ENCODE peak calls at places on chromosome 19, in six cellular contexts. W is psoas muscle, F is SK-N-SH, V is A549, P is suprapubic skin, Y is left ventricle myocardium inferior. D is an unnamed sample.

GRCh38 chr19:8567522-8568172 is 9.6 kb downstream of the MYO1F start:
- DNase-seq in W (no peak), F (no peak), V (no peak), P (no peak), Y (peak), D (no peak)

GRCh38 chr19:35556846-35557538 is 6.5 kb downstream of the ATP4A start:
- DNase-seq in W (no peak), F (no peak), V (no peak), P (no peak), Y (no peak), D (no peak)

GRCh38 chr19:18433039-18433691 is 4.8 kb downstream of the ISYNA1 start:
- DNase-seq in W (no peak), F (peak), V (no peak), P (peak), Y (no peak), D (no peak)

GRCh38 chr19:43290568-43291359 is 21.4 kb upstream of the PSG9 start:
- DNase-seq in W (no peak), F (no peak), V (peak), P (no peak), Y (no peak), D (no peak)

GRCh38 chr19:34976611-34977010 is 12.6 kb upstream of the ZNF792 start:
- DNase-seq in W (no peak), F (no peak), V (peak), P (peak), Y (no peak), D (no peak)

GRCh38 chr19:804419-805160 is 7.3 kb downstream of the PTBP1 start:
- DNase-seq in W (peak), F (no peak), V (no peak), P (no peak), Y (no peak), D (no peak)

GRCh38 chr19:4606921-4607678 is 32.2 kb upstream of the TNFAIP8L1 start:
- DNase-seq in W (peak), F (peak), V (no peak), P (no peak), Y (peak), D (no peak)

GRCh38 chr19:30590596-30591229 is 218.5 kb downstream of the ZNF536 start:
- DNase-seq in W (no peak), F (no peak), V (no peak), P (no peak), Y (no peak), D (no peak)

GRCh38 chr19:576768-577438 is 4.5 kb downstream of the BSG start:
- DNase-seq in W (no peak), F (no peak), V (no peak), P (no peak), Y (no peak), D (no peak)

GRCh38 chr19:47073574-47073973 is 25.1 kb upstream of the TMEM160 start:
- DNase-seq in W (no peak), F (no peak), V (no peak), P (no peak), Y (no peak), D (no peak)

GRCh38 chr19:17526922-17527321 is 15.5 kb downstream of the PGLS start:
- DNase-seq in W (no peak), F (no peak), V (no peak), P (no peak), Y (no peak), D (no peak)

GRCh38 chr19:57850553-57851017 is 926 bp downstream of the ZNF587 start:
- DNase-seq in W (no peak), F (peak), V (peak), P (no peak), Y (no peak), D (no peak)

GRCh38 chr19:57830071-57830602 is at the start of gene ZNF587B:
- DNase-seq in W (peak), F (peak), V (peak), P (no peak), Y (peak), D (peak)

GRCh38 chr19:756232-756631 is 5.3 kb downstream of the MISP start:
- DNase-seq in W (no peak), F (peak), V (peak), P (no peak), Y (no peak), D (no peak)

GRCh38 chr19:43636121-43636683 is 3.4 kb downstream of the CADM4 start:
- DNase-seq in W (no peak), F (no peak), V (no peak), P (peak), Y (no peak), D (peak)

GRCh38 chr19:11242864-11243797 is 3.7 kb downstream of the ANGPTL8 start:
- DNase-seq in W (peak), F (peak), V (peak), P (peak), Y (peak), D (peak)

GRCh38 chr19:19547674-19548345 is 9.7 kb downstream of the CILP2 start:
- DNase-seq in W (no peak), F (no peak), V (no peak), P (no peak), Y (peak), D (no peak)

GRCh38 chr19:46725036-46725820 is 8.3 kb upstream of the PRKD2 start:
- DNase-seq in W (no peak), F (no peak), V (no peak), P (no peak), Y (no peak), D (no peak)

GRCh38 chr19:41691268-41691970 is 3.3 kb upstream of the CEACAM7 start:
- DNase-seq in W (no peak), F (peak), V (peak), P (no peak), Y (no peak), D (no peak)

GRCh38 chr19:41871573-41872383 is 5.3 kb upstream of the CD79A start:
- DNase-seq in W (no peak), F (peak), V (peak), P (no peak), Y (peak), D (no peak)

GRCh38 chr19:1069009-1069779 is 2.2 kb downstream of the ARHGAP45 start:
- DNase-seq in W (peak), F (no peak), V (no peak), P (peak), Y (peak), D (peak)

GRCh38 chr19:58304748-58305064 is 471 bp upstream of the ERVK3-1 start:
- DNase-seq in W (no peak), F (no peak), V (no peak), P (no peak), Y (no peak), D (no peak)

GRCh38 chr19:6690160-6690885 is 20.4 kb upstream of the TNFSF14 start:
- DNase-seq in W (no peak), F (no peak), V (no peak), P (no peak), Y (no peak), D (no peak)

GRCh38 chr19:615619-616018 is 17.7 kb downstream of the POLRMT start:
- DNase-seq in W (no peak), F (no peak), V (no peak), P (no peak), Y (no peak), D (no peak)

GRCh38 chr19:42480335-42481095 is 37.8 kb upstream of the CXCL17 start:
- DNase-seq in W (no peak), F (no peak), V (peak), P (no peak), Y (no peak), D (no peak)

GRCh38 chr19:30785728-30786127 is 413.5 kb downstream of the ZNF536 start:
- DNase-seq in W (no peak), F (no peak), V (no peak), P (no peak), Y (no peak), D (no peak)

GRCh38 chr19:46791944-46792343 is 3.5 kb upstream of the SLC1A5 start:
- DNase-seq in W (no peak), F (peak), V (no peak), P (no peak), Y (no peak), D (no peak)

GRCh38 chr19:19997656-19998268 is 41.5 kb downstream of the ZNF682 start:
- DNase-seq in W (peak), F (peak), V (no peak), P (no peak), Y (peak), D (no peak)

GRCh38 chr19:12800873-12801465 is 631 bp downstream of the PRDX2 start:
- DNase-seq in W (peak), F (peak), V (no peak), P (no peak), Y (no peak), D (no peak)

GRCh38 chr19:18157465-18158063 is 4.6 kb downstream of the PIK3R2 start:
- DNase-seq in W (peak), F (peak), V (no peak), P (no peak), Y (no peak), D (peak)

GRCh38 chr19:39052243-39052746 is 19.9 kb upstream of the FBXO27 start:
- DNase-seq in W (peak), F (peak), V (peak), P (no peak), Y (peak), D (peak)

GRCh38 chr19:41398042-41398403 is 405 bp downstream of the BCKDHA start:
- DNase-seq in W (no peak), F (no peak), V (no peak), P (no peak), Y (no peak), D (no peak)

GRCh38 chr19:37303591-37304171 is 67.2 kb upstream of the ZNF527 start:
- DNase-seq in W (no peak), F (peak), V (no peak), P (no peak), Y (no peak), D (no peak)

GRCh38 chr19:34603003-34603402 is 74.0 kb downstream of the SCGB2B2 start:
- DNase-seq in W (no peak), F (no peak), V (no peak), P (no peak), Y (no peak), D (no peak)

GRCh38 chr19:33798701-33799111 is 2.0 kb downstream of the KCTD15 start:
- DNase-seq in W (no peak), F (peak), V (no peak), P (no peak), Y (no peak), D (no peak)

GRCh38 chr19:23415561-23416191 is 20.4 kb upstream of the ZNF91 start:
- DNase-seq in W (no peak), F (peak), V (no peak), P (no peak), Y (peak), D (no peak)

DNA sequence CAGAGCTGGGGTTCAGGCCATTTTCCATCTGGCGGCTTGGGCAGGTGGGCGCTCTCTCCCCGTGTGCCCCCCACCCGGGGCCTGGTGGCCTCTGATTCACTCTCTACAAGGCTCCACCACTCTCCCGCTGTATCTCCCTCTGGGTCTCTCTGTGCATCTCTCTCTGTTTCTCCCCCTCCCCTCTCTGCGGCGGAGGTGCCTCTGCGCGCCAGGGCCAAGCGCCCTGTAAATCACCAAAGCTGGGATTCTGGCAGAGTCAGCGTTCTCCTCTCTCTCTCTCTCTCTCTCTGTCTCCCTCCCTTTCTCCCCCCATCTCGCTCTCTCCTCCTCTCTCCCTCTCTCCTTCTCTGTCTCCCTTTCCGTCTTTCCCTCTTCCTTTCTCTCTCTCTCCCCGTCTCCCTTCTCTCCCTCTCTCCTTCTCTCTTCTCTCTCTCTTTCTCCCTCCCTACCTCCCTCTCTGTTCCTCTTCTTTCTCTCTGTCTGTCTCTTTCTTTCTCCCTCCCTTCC is 3.9 kb downstream of the NFIC start:
- DNase-seq in W (no peak), F (peak), V (no peak), P (no peak), Y (no peak), D (no peak)
- H3K27ac ChIP-seq in W (peak), F (peak), V (peak), P (peak), Y (peak), D (no peak)

DNA sequence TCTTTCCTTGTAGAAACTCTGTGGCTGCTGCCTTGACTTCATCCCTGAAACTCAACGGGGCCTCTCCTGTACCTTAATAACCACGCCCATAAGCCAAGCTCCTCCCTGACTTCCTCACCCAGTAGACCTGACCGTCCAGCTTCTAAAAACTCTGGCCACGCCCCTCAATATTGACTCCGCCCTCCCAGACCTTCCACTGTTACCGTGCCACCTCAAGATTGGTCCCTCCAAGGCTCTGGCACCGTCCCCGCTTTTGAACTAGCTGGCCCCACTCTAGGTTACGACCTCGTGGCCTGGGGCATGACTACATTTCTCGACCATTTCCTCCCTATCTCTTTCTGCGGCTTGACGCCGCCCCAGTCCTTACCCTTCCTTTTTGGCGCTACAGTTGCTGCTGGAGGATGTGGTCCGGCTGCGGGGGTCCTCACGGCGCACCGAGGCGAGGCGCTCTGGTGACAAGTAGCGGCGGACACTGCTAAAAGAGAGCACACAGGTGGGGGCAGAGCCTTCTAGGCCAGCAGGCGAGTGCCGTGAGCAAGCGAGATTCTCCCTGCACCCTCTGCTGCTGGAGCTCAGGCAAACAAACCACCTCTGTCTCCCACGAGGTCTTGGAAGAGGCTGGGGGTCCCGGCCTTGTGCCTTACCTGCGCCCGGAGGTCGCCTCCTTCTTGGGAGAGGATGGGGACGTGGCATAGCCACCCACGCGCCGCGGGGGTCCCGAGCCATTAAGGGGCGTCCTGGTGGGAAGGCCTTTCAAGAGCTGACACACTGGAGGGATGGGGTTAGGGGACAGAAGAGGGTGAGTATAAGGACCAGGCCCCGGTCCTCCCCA is 2.3 kb upstream of the EML2 start:
- DNase-seq in W (peak), F (no peak), V (peak), P (peak), Y (peak), D (peak)
- H3K27ac ChIP-seq in W (peak), F (no peak), V (peak), P (peak), Y (peak), D (peak)

GRCh38 chr19:54337858-54338230 is 1.1 kb downstream of the LILRA4 start:
- DNase-seq in W (no peak), F (no peak), V (no peak), P (no peak), Y (no peak), D (no peak)
- H3K27ac ChIP-seq in W (no peak), F (no peak), V (no peak), P (no peak), Y (no peak), D (no peak)

DNA sequence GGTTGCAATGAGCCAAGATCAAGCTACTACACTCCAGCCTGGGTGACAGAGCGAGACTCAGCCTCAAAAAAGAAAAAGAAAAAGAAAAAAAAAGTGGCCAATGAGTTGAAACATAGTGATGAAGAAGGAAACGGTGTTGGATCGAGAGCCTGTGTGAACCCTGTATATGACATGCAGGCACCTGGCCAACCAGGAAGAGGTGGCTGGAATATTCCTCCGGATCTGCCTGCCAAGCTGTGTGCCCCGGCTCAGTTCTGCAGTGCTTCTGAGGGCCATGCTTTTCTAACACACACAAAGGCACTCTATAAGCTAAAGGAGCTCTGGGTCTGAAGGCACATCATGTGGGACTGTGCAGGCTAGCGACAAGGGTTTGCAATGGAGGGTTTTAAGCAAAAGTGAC is 3.7 kb upstream of the ZNF444 start:
- DNase-seq in W (no peak), F (no peak), V (peak), P (no peak), Y (no peak), D (no peak)
- H3K27ac ChIP-seq in W (no peak), F (no peak), V (no peak), P (peak), Y (no peak), D (no peak)

GRCh38 chr19:54415901-54416621 is 797 bp downstream of the TTYH1 start:
- DNase-seq in W (no peak), F (no peak), V (no peak), P (no peak), Y (no peak), D (no peak)
- H3K27ac ChIP-seq in W (no peak), F (no peak), V (no peak), P (peak), Y (peak), D (peak)

GRCh38 chr19:5628919-5629481 is 6.1 kb downstream of the SAFB start:
- DNase-seq in W (no peak), F (no peak), V (no peak), P (no peak), Y (no peak), D (no peak)

GRCh38 chr19:5632657-5633056 is 9.8 kb downstream of the SAFB start:
- DNase-seq in W (no peak), F (no peak), V (no peak), P (no peak), Y (no peak), D (no peak)

GRCh38 chr19:5631511-5632240 is 8.8 kb downstream of the SAFB start:
- DNase-seq in W (no peak), F (no peak), V (no peak), P (no peak), Y (no peak), D (no peak)

GRCh38 chr19:5635427-5635826 is 12.5 kb downstream of the SAFB start:
- DNase-seq in W (no peak), F (no peak), V (no peak), P (no peak), Y (no peak), D (no peak)

GRCh38 chr19:5632241-5632612 is 9.3 kb downstream of the SAFB start:
- DNase-seq in W (no peak), F (no peak), V (no peak), P (no peak), Y (no peak), D (no peak)
- H3K27ac ChIP-seq in W (peak), F (no peak), V (no peak), P (peak), Y (peak), D (no peak)

DNA sequence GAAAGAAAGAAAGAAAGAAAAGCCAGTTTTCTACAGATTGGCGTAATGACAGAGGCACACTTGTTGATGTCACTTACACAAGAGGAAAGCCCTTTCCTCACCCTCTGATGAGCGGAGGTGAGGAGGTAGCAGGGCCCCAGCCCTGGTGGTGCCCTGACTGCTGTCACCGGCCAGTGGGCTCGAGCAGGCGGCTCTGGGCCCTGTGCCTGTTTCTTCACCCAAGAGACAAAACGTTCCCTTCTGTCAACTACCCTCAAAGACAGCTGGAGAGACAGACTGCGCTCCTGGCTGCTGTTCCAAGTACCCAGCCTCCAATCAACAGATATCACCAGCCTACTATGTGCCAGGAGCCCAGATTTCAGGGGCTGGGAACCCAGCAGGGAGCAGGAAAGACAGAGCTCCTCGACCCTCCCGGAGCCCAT is 10.1 kb downstream of the EPS15L1 start:
- DNase-seq in W (peak), F (no peak), V (no peak), P (no peak), Y (peak), D (peak)
- H3K27ac ChIP-seq in W (peak), F (no peak), V (no peak), P (no peak), Y (peak), D (peak)

GRCh38 chr19:51158474-51159129 is 16.5 kb downstream of the SIGLEC7 start:
- DNase-seq in W (peak), F (peak), V (peak), P (no peak), Y (peak), D (no peak)
- H3K27ac ChIP-seq in W (no peak), F (no peak), V (no peak), P (no peak), Y (no peak), D (no peak)

GRCh38 chr19:2207991-2208860 is 27.9 kb downstream of the PLEKHJ1 start:
- DNase-seq in W (peak), F (no peak), V (peak), P (peak), Y (peak), D (no peak)
- H3K27ac ChIP-seq in W (no peak), F (no peak), V (no peak), P (peak), Y (peak), D (no peak)

D was measured in caudate nucleus.